ENCODE peak calls at places on chromosomes 6 and 20, in nine cellular contexts. S is CD8-positive, alpha-beta memory T cell; Y is tibial nerve; R is activated CD4-positive, alpha-beta T cell treated with anti-CD3 and anti-CD28 coated beads, Interleukin-2, amount 50 U/mL, for 1 hour; N is cardiac muscle cell; B is NCI-H1092 treated with DMSO at 0.1 percent for 48 hours; Q is NCI-H1105 treated with DMSO at 0.1 percent for 48 hours; G is neural progenitor cell; L is GM13977. J is an unnamed sample.

GRCh38 chr6:21749754-21750153 is 156.2 kb downstream of the SOX4 start:
- DNase-seq in L (no peak), N (no peak), Y (no peak), B (peak; percentile 88), S (no peak), R (no peak), Q (peak; percentile 98), G (peak; percentile 82), J (no peak)

GRCh38 chr6:150334790-150335783 is 33.7 kb upstream of the IYD start:
- DNase-seq in L (peak; percentile 53), G (peak; percentile 59), Q (peak; percentile 62), S (peak; percentile 56), B (peak; percentile 58), N (peak; percentile 87), R (no peak), Y (peak; percentile 71), J (no peak)

GRCh38 chr20:2132461-2132901 is 30.9 kb downstream of the STK35 start:
- DNase-seq in L (no peak), S (no peak), Q (no peak), B (no peak), N (no peak), G (no peak), Y (no peak), R (no peak), J (no peak)

GRCh38 chr6:36320475-36320874 is 16.2 kb downstream of the BNIP5 start:
- DNase-seq in N (no peak), S (no peak), R (no peak), Y (no peak), Q (no peak), B (peak; percentile 16), G (no peak), L (no peak), J (no peak)

GRCh38 chr6:139882234-139882633 is 507.8 kb upstream of the CITED2 start:
- DNase-seq in S (no peak), B (no peak), L (no peak), R (no peak), N (peak; percentile 39), G (no peak), Q (no peak), Y (no peak), J (no peak)

GRCh38 chr20:2521369-2522305 is 12.9 kb upstream of the ZNF343 start:
- DNase-seq in G (peak; percentile 66), N (peak; percentile 63), Y (peak; percentile 40), S (peak; percentile 65), Q (peak; percentile 2), R (peak; percentile 45), L (peak; percentile 48), B (peak; percentile 9), J (peak; percentile 34)

GRCh38 chr20:19423892-19424620 is 211.6 kb downstream of the SLC24A3 start:
- DNase-seq in L (no peak), B (no peak), G (no peak), Y (no peak), Q (no peak), R (no peak), S (no peak), N (no peak), J (no peak)

GRCh38 chr20:45383131-45383530 is 5.0 kb upstream of the TP53TG5 start:
- DNase-seq in S (no peak), L (no peak), N (no peak), G (no peak), Q (no peak), Y (no peak), R (no peak), B (no peak), J (no peak)

GRCh38 chr6:7561153-7561964 is 19.9 kb downstream of the DSP start:
- DNase-seq in L (no peak), Y (no peak), N (peak; percentile 19), B (peak; percentile 32), S (no peak), Q (peak; percentile 89), R (no peak), G (no peak), J (no peak)

GRCh38 chr6:108622601-108623335 is 62.1 kb downstream of the FOXO3 start:
- DNase-seq in R (no peak), Q (no peak), S (no peak), N (peak; percentile 92), L (no peak), Y (peak; percentile 63), B (no peak), G (no peak), J (no peak)

GRCh38 chr6:167796668-167797031 is 30.1 kb upstream of the AFDN start:
- DNase-seq in B (no peak), R (no peak), Y (no peak), L (no peak), N (no peak), Q (no peak), S (no peak), G (no peak), J (no peak)

GRCh38 chr6:169766232-169766631 is 14.8 kb downstream of the ERMARD start:
- DNase-seq in R (no peak), Y (no peak), S (no peak), L (no peak), Q (no peak), G (no peak), N (no peak), B (no peak), J (no peak)